ENCODE peak calls at places on chromosomes 1 and 21, in five cellular contexts. Q is cardiac muscle cell, L is heart right ventricle, N is lower lobe of right lung, V is adrenal gland. Y is an unnamed sample.
A peak's percentile ranks its signal among the peaks of the same experiment; 100 is the strongest.

GRCh38 chr1:207695943-207696342 is 51.0 kb downstream of the CR1L start:
- DNase-seq in V (no peak), N (no peak), L (no peak), Q (no peak), Y (no peak)

GRCh38 chr1:234907585-234908457 is 220.8 kb downstream of the TOMM20 start:
- DNase-seq in V (no peak), N (no peak), L (no peak), Q (peak; percentile 89), Y (no peak)

GRCh38 chr1:211515090-211516023 is 23.4 kb upstream of the RD3 start:
- DNase-seq in N (peak; percentile 86), V (peak; percentile 79), Q (peak; percentile 83), L (peak; percentile 61), Y (peak; percentile 73)

GRCh38 chr1:225470210-225470609 is 42.4 kb upstream of the LBR start:
- DNase-seq in Q (no peak), N (no peak), L (no peak), V (peak; percentile 30), Y (no peak)

GRCh38 chr1:226871047-226871365 is 590 bp downstream of the PSEN2 start:
- DNase-seq in V (no peak), Q (no peak), N (no peak), L (no peak), Y (no peak)

GRCh38 chr1:66890621-66891020 is 34.0 kb downstream of the DNAI4 start:
- DNase-seq in L (no peak), N (no peak), Q (no peak), V (no peak), Y (no peak)

GRCh38 chr1:54800041-54800898 is 853 bp downstream of the TTC22 start:
- DNase-seq in V (no peak), N (no peak), L (no peak), Q (no peak), Y (no peak)

GRCh38 chr1:82018319-82018718 is 217.6 kb downstream of the ADGRL2 start:
- DNase-seq in N (no peak), Q (no peak), L (no peak), V (no peak), Y (no peak)

GRCh38 chr1:228306275-228307217 is 98.7 kb downstream of the OBSCN start:
- DNase-seq in L (no peak), Q (no peak), N (peak; percentile 28), V (peak; percentile 29), Y (no peak)

GRCh38 chr1:58365328-58365727 is 181.2 kb downstream of the OMA1 start:
- DNase-seq in V (no peak), Q (no peak), N (no peak), L (no peak), Y (no peak)

GRCh38 chr1:23483327-23484252 is at the start of gene ASAP3:
- DNase-seq in N (peak; percentile 59), Q (peak; percentile 76), L (peak; percentile 64), V (peak; percentile 79), Y (no peak)

GRCh38 chr1:214658785-214659184 is 55.8 kb downstream of the CENPF start:
- DNase-seq in V (peak; percentile 68), L (no peak), N (no peak), Q (peak; percentile 42), Y (no peak)

GRCh38 chr1:27070390-27071048 is 57.9 kb upstream of the TENT5B start:
- DNase-seq in L (no peak), Q (no peak), V (no peak), N (no peak), Y (no peak)

GRCh38 chr1:64864018-64864945 is 102.1 kb downstream of the JAK1 start:
- DNase-seq in L (peak; percentile 67), N (peak; percentile 81), V (peak; percentile 82), Q (peak; percentile 42), Y (peak; percentile 70)

GRCh38 chr1:206952182-206952581 is 5.9 kb upstream of the PIGR start:
- DNase-seq in Q (no peak), L (no peak), V (no peak), N (no peak), Y (no peak)

GRCh38 chr21:45502006-45502345 is 40.3 kb downstream of the SLC19A1 start:
- DNase-seq in Q (no peak), N (peak; percentile 34), V (no peak), L (no peak), Y (peak; percentile 9)

GRCh38 chr1:35642472-35642955 is 1.2 kb upstream of the PSMB2 start:
- DNase-seq in N (no peak), V (no peak), L (no peak), Q (peak; percentile 20), Y (no peak)

DNA sequence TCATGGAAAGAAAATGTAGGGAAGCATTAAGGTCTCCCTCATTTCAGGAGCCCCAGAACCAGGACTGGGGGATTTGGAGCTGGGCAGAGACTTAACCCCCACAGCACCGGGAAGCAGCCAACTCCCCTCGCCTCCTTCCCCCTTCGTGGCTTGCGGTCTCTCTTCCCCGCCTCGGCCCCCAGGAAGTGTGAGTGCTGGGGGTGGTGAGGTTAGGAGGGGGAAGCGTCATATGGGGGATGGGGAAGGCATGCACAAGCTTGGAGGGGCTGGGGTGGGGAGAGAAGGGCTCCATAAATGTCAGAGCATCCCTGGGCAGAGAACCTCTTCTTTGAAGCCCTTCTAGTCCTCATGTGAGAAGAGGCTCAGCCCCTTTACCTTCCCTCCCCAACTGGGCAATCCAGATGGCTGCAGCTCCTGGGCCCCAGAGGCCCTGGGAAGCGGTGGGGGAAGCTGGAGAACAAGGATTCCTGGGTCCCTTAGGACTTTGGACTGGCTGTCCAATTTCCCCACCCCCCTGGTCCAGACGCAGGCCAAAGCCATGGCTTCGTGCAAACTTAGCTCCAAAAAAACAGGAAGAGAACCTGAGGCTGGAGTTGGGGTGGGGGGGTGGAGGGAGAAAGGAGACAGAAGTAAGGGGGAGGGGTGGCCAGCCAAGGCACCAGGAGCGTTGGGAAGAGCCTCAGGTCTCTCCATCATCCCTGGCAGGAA is 7.8 kb downstream of the ZBTB7B start:
- DNase-seq in L (no peak), V (peak; percentile 51), N (no peak), Q (no peak), Y (no peak)
- H3K4me3 ChIP-seq in L (peak overlapping the region; percentile 54), V (no peak overlapping the region), N (peak overlapping the region; percentile 49), Q (no peak overlapping the region), Y (peak overlapping the region; percentile 21)

GRCh38 chr1:41318135-41318534 is 43.1 kb upstream of the FOXO6 start:
- DNase-seq in Q (no peak), V (no peak), L (no peak), N (no peak), Y (peak; percentile 23)
- H3K4me1 ChIP-seq in Q (peaks cover 14% of the 10 kb centered on the region), V (peaks cover 18% of the 10 kb centered on the region), L (peaks cover 5% of the 10 kb centered on the region), N (no peaks in the 10 kb centered on the region), Y (no peaks in the 10 kb centered on the region)

GRCh38 chr1:166905136-166905535 is 29.1 kb upstream of the TADA1 start:
- DNase-seq in L (no peak), Q (no peak), N (no peak), V (no peak), Y (no peak)
- H3K27ac ChIP-seq in L (no peak overlapping the region), Q (no peak overlapping the region), N (no peak overlapping the region), V (no peak overlapping the region), Y (no peak overlapping the region)

GRCh38 chr1:89610457-89610991 is 22.4 kb upstream of the LRRC8C start:
- DNase-seq in N (no peak), V (no peak), L (no peak), Q (no peak), Y (peak; percentile 59)

GRCh38 chr1:89616844-89617627 is 15.9 kb upstream of the LRRC8C start:
- DNase-seq in Q (no peak), V (no peak), N (no peak), L (no peak), Y (no peak)

GRCh38 chr1:89615676-89616598 is 17.0 kb upstream of the LRRC8C start:
- DNase-seq in N (no peak), Q (no peak), L (no peak), V (no peak), Y (no peak)

GRCh38 chr1:89611721-89612120 is 21.2 kb upstream of the LRRC8C start:
- DNase-seq in V (no peak), L (no peak), N (no peak), Q (no peak), Y (no peak)

DNA sequence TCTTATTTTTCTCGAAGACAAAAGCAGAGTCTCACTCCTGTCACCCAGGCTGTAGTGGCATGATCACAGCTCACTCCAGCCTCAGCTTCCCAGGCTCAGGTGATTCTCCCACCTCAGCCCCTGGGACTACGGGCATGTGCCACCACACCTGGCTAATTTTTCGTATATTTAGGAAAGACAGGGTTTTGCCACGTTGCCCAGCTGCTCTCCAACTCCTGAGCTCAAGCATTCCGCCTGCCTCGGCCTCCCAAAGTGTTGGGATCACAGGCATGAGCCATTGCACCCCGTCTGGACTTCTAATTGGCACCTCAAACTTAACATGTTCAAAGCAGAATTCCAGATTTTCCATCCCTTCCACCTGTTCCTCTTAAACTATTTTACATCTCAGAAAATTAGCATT is 19.0 kb upstream of the LRRC8C start:
- DNase-seq in V (no peak), L (no peak), Q (no peak), N (no peak), Y (no peak)
- H3K4me3 ChIP-seq in V (no peak overlapping the region), L (no peak overlapping the region), Q (no peak overlapping the region), N (no peak overlapping the region), Y (no peak overlapping the region)

GRCh38 chr1:155978973-155979429 is 654 bp upstream of the ARHGEF2 start:
- DNase-seq in V (no peak), N (no peak), Q (no peak), L (no peak), Y (no peak)

GRCh38 chr1:155979525-155980343 is 1.4 kb upstream of the ARHGEF2 start:
- DNase-seq in Q (no peak), L (peak; percentile 79), N (no peak), V (no peak), Y (no peak)

GRCh38 chr1:155983191-155984023 is 5.1 kb upstream of the ARHGEF2 start:
- DNase-seq in Q (peak; percentile 99), N (no peak), V (no peak), L (peak; percentile 82), Y (no peak)

GRCh38 chr1:155982106-155982505 is 3.8 kb upstream of the ARHGEF2 start:
- DNase-seq in L (no peak), Q (no peak), N (no peak), V (no peak), Y (no peak)

DNA sequence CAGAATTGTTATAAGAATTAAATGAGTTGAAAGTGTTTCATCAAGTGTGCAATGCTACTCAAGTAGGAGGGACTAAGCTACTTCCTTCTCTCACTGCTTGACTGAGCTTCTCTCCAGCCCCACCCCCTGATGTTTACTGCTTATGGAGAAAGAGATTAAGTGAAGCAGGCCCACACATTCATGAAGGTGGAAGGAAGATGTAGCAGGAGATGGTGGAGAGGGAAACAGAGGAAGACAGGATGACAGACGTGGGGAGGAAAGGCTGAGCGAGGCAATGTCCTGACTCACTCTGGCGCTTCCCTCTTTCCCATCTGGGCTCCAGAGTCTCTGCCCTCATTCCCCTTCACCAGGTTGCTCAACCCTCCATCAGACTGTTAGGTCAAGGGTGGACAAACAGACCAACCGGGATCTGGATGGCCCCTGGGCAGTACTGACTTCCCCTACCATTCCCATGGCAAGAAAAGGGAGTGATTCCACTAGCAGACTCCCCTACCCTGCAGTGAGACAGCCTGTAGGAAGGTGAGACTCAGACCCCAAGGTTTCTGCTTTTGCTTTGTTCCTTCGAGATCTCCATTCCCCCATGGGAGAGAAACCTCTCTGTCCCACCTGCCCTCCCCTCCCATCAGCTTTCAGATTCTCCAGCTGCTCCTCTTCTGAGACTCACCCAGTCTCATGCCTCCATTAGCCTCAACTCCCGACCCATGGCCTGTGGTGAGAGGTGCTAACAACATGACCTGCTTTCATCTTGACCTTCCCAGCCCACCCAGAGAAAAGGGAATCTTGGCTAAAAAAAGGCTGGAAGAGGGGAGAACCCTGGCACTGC is 3.1 kb upstream of the ARHGEF2 start:
- DNase-seq in N (peak; percentile 53), Q (peak; percentile 90), L (no peak), V (no peak), Y (no peak)
- H3K4me1 ChIP-seq in N (peaks cover 61% of the 10 kb centered on the region), Q (peaks cover 28% of the 10 kb centered on the region), L (peaks cover 62% of the 10 kb centered on the region), V (peaks cover 14% of the 10 kb centered on the region), Y (peaks cover 55% of the 10 kb centered on the region)